ENCODE peak calls at places on chromosomes 7 and 10, in seven cellular contexts. E is Kasumi-1; H is endothelial cell; L is posterior cingulate gyrus; O is NCI-H2029 treated with DMSO at 0.1 percent for 48 hours; Z is stimulated activated CD8-positive, alpha-beta memory T cell treated with anti-CD3 and anti-CD28 coated beads, Interleukin-2, amount 100 ng/mL, for 1 hour; P is MCF 10A. F is an unnamed sample.

GRCh38 chr10:130746311-130746710 is 565.2 kb downstream of the TCERG1L start:
- DNase-seq in O (no peak), Z (no peak), L (no peak), E (no peak), P (no peak), H (no peak), F (no peak)

GRCh38 chr7:92295391-92295790 is 49.6 kb downstream of the ANKIB1 start:
- DNase-seq in P (no peak), L (no peak), Z (no peak), E (no peak), H (no peak), O (no peak), F (no peak)

GRCh38 chr7:2524808-2525140 is 5.2 kb downstream of the LFNG start:
- DNase-seq in E (no peak), Z (no peak), P (no peak), L (no peak), O (no peak), H (no peak), F (no peak)

GRCh38 chr10:132036887-132037675 is 28.7 kb upstream of the JAKMIP3 start:
- DNase-seq in P (no peak), Z (no peak), L (peak; percentile 73), E (no peak), O (no peak), H (no peak), F (no peak)

GRCh38 chr10:77846718-77847311 is 79.7 kb downstream of the DLG5 start:
- DNase-seq in O (no peak), H (peak; percentile 87), E (peak; percentile 77), L (peak; percentile 84), P (peak; percentile 79), Z (peak; percentile 30), F (peak; percentile 39)

GRCh38 chr7:90624128-90624980 is 28.2 kb downstream of the CDK14 start:
- DNase-seq in P (peak; percentile 38), L (no peak), O (no peak), E (no peak), H (no peak), Z (no peak), F (no peak)

GRCh38 chr10:77405771-77406241 is 231.8 kb downstream of the KCNMA1 start:
- DNase-seq in H (peak; percentile 34), E (peak; percentile 54), O (peak; percentile 41), P (peak; percentile 85), Z (no peak), L (peak; percentile 75), F (no peak)

GRCh38 chr10:131946880-131947279 is 34.8 kb downstream of the BNIP3 start:
- DNase-seq in E (no peak), O (no peak), H (no peak), L (no peak), Z (no peak), P (peak; percentile 48), F (no peak)

GRCh38 chr10:59360605-59361515 is 1.5 kb downstream of the FAM13C start:
- DNase-seq in O (no peak), Z (no peak), H (no peak), E (no peak), L (no peak), P (peak; percentile 25), F (no peak)

GRCh38 chr10:3480281-3480999 is 304.6 kb downstream of the KLF6 start:
- DNase-seq in P (no peak), H (no peak), E (no peak), Z (no peak), L (no peak), O (no peak), F (no peak)

GRCh38 chr10:43226851-43227845 is 39.7 kb downstream of the RASGEF1A start:
- DNase-seq in E (no peak), H (no peak), P (no peak), Z (no peak), O (no peak), L (peak; percentile 4), F (no peak)

GRCh38 chr10:23886355-23886754 is 322.6 kb upstream of the KIAA1217 start:
- DNase-seq in P (peak; percentile 5), H (peak; percentile 5), Z (no peak), L (no peak), O (no peak), E (no peak), F (no peak)